ENCODE peak calls at places on chromosomes 1 and 21, in nine cellular contexts. T, L, D, N, O, H, Q, V and X are unnamed samples.

GRCh38 chr21:34022557-34023335 is 50.6 kb upstream of the MRPS6 start:
- DNase-seq in T (no peak), L (no peak), D (peak; percentile 69), N (no peak), O (no peak), H (peak; percentile 22), Q (no peak), V (no peak), X (no peak)

GRCh38 chr1:210222288-210223006 is 10.1 kb upstream of the SERTAD4 start:
- DNase-seq in T (peak; percentile 51), L (no peak), D (no peak), N (no peak), O (no peak), H (peak; percentile 67), Q (no peak), V (no peak), X (peak; percentile 41)

GRCh38 chr1:156480411-156481192 is 20.0 kb downstream of the MEF2D start:
- DNase-seq in T (no peak), L (peak; percentile 64), D (peak; percentile 77), N (no peak), O (peak; percentile 50), H (peak; percentile 84), Q (peak; percentile 55), V (peak; percentile 83), X (peak; percentile 62)

GRCh38 chr1:35505911-35506798 is 51.0 kb downstream of the KIAA0319L start:
- DNase-seq in T (peak; percentile 80), L (peak; percentile 91), D (peak; percentile 83), N (peak; percentile 13), O (peak; percentile 59), H (no peak), Q (peak; percentile 98), V (no peak), X (no peak)

GRCh38 chr21:41426656-41427311 is 745 bp downstream of the MX1 start:
- DNase-seq in T (no peak), L (no peak), D (no peak), N (no peak), O (no peak), H (no peak), Q (no peak), V (no peak), X (no peak)

GRCh38 chr1:50989694-50990093 is 19.6 kb downstream of the CDKN2C start:
- DNase-seq in T (no peak), L (no peak), D (peak; percentile 83), N (no peak), O (no peak), H (no peak), Q (no peak), V (no peak), X (no peak)

GRCh38 chr1:145425436-145426029 is at the start of gene NBPF20:
- DNase-seq in T (peak; percentile 27), L (peak; percentile 92), D (peak; percentile 81), N (peak; percentile 39), O (peak; percentile 40), H (peak; percentile 94), Q (peak; percentile 78), V (peak; percentile 83), X (peak; percentile 89)

GRCh38 chr1:168335500-168335899 is 54.8 kb downstream of the TBX19 start:
- DNase-seq in T (no peak), L (peak; percentile 36), D (peak; percentile 43), N (no peak), O (no peak), H (no peak), Q (no peak), V (no peak), X (no peak)

GRCh38 chr1:209421186-209421585 is 162.3 kb upstream of the CAMK1G start:
- DNase-seq in T (no peak), L (peak; percentile 10), D (no peak), N (no peak), O (no peak), H (no peak), Q (no peak), V (no peak), X (no peak)

GRCh38 chr1:76827066-76827465 is 40.2 kb upstream of the ST6GALNAC5 start:
- DNase-seq in T (peak; percentile 23), L (no peak), D (no peak), N (no peak), O (no peak), H (no peak), Q (no peak), V (no peak), X (no peak)

GRCh38 chr1:236524142-236524891 is 535 bp downstream of the LGALS8 start:
- DNase-seq in T (peak; percentile 75), L (peak; percentile 74), D (peak; percentile 95), N (peak; percentile 64), O (peak; percentile 86), H (peak; percentile 68), Q (peak; percentile 75), V (peak; percentile 90), X (peak; percentile 86)

GRCh38 chr1:211480941-211481545 is 10.9 kb downstream of the RD3 start:
- DNase-seq in T (no peak), L (no peak), D (no peak), N (no peak), O (no peak), H (no peak), Q (no peak), V (no peak), X (no peak)

GRCh38 chr1:918843-919242 is 4.9 kb upstream of the SAMD11 start:
- DNase-seq in T (no peak), L (no peak), D (no peak), N (no peak), O (no peak), H (no peak), Q (no peak), V (no peak), X (no peak)

GRCh38 chr1:918353-918752 is 5.4 kb upstream of the SAMD11 start:
- DNase-seq in T (no peak), L (no peak), D (no peak), N (no peak), O (no peak), H (no peak), Q (no peak), V (no peak), X (no peak)

GRCh38 chr1:916173-917075 is 7.3 kb upstream of the SAMD11 start:
- DNase-seq in T (no peak), L (no peak), D (peak; percentile 75), N (no peak), O (no peak), H (no peak), Q (no peak), V (no peak), X (no peak)

GRCh38 chr1:917076-917459 is 6.7 kb upstream of the SAMD11 start:
- DNase-seq in T (no peak), L (no peak), D (no peak), N (no peak), O (no peak), H (no peak), Q (no peak), V (no peak), X (no peak)

GRCh38 chr1:917466-918091 is 6.1 kb upstream of the SAMD11 start:
- DNase-seq in T (no peak), L (no peak), D (no peak), N (no peak), O (no peak), H (no peak), Q (no peak), V (no peak), X (no peak)
- H3K4me2 ChIP-seq in T (no peak overlapping the region), L (no peak overlapping the region), D (no peak overlapping the region), N (no peak overlapping the region), O (no peak overlapping the region), H (no peak overlapping the region), Q (no peak overlapping the region), V (no peak overlapping the region), X (peak overlapping the region; percentile 49)

GRCh38 chr1:228963795-228964177 is 228.5 kb downstream of the RHOU start:
- DNase-seq in T (no peak), L (no peak), D (peak; percentile 56), N (no peak), O (no peak), H (no peak), Q (peak; percentile 33), V (no peak), X (no peak)
- H3K4me2 ChIP-seq in T (peak overlapping the region; percentile 70), L (no peak overlapping the region), D (peak overlapping the region; percentile 70), N (no peak overlapping the region), O (peak overlapping the region; percentile 60), H (no peak overlapping the region), Q (no peak overlapping the region), V (peak overlapping the region; percentile 64), X (peak overlapping the region; percentile 1)

GRCh38 chr1:183215936-183216335 is 29.9 kb downstream of the LAMC2 start:
- DNase-seq in T (no peak), L (no peak), D (no peak), N (no peak), O (no peak), H (no peak), Q (no peak), V (no peak), X (no peak)
- H3K4me2 ChIP-seq in T (no peak overlapping the region), L (no peak overlapping the region), D (no peak overlapping the region), N (no peak overlapping the region), O (no peak overlapping the region), H (no peak overlapping the region), Q (no peak overlapping the region), V (no peak overlapping the region), X (no peak overlapping the region)

GRCh38 chr1:201693887-201694614 is 134.9 kb upstream of the IPO9 start:
- DNase-seq in T (no peak), L (no peak), D (no peak), N (no peak), O (no peak), H (peak; percentile 78), Q (no peak), V (no peak), X (no peak)

GRCh38 chr1:201697174-201697573 is 131.8 kb upstream of the IPO9 start:
- DNase-seq in T (no peak), L (no peak), D (no peak), N (no peak), O (no peak), H (no peak), Q (no peak), V (no peak), X (no peak)

GRCh38 chr1:201695607-201696006 is 133.3 kb upstream of the IPO9 start:
- DNase-seq in T (no peak), L (no peak), D (no peak), N (no peak), O (no peak), H (no peak), Q (no peak), V (no peak), X (no peak)

GRCh38 chr1:201694615-201695335 is 134.2 kb upstream of the IPO9 start:
- DNase-seq in T (no peak), L (no peak), D (no peak), N (no peak), O (no peak), H (peak; percentile 54), Q (no peak), V (no peak), X (no peak)

GRCh38 chr1:201696217-201696761 is 132.7 kb upstream of the IPO9 start:
- DNase-seq in T (peak; percentile 93), L (no peak), D (peak; percentile 97), N (no peak), O (peak; percentile 93), H (no peak), Q (no peak), V (no peak), X (peak; percentile 44)
- H3K4me2 ChIP-seq in T (peak overlapping the region; percentile 71), L (no peak overlapping the region), D (peak overlapping the region; percentile 60), N (no peak overlapping the region), O (peak overlapping the region; percentile 47), H (no peak overlapping the region), Q (no peak overlapping the region), V (peak overlapping the region; percentile 37), X (peak overlapping the region; percentile 27)